ENCODE peak calls at places on chromosomes 5 and 9, in ten cellular contexts. One of them, this sample, is unnamed.

GRCh38 chr5:131999471-131999931 is 12.0 kb downstream of the ACSL6 start:
- DNase-seq in CD8-positive, alpha-beta T cell: no peak
- DNase-seq in hepatocyte: no peak
- DNase-seq in brain microvascular endothelial cell: no peak
- DNase-seq in RWPE1: no peak
- DNase-seq in tibial artery: no peak
- DNase-seq in HCT116: no peak
- DNase-seq in tibial nerve: no peak
- DNase-seq in pancreas: peak
- DNase-seq in Peyer's patch: no peak
- DNase-seq in this sample: peak

GRCh38 chr5:38420246-38420645 is 136.2 kb downstream of the LIFR start:
- DNase-seq in tibial nerve: no peak
- DNase-seq in CD8-positive, alpha-beta T cell: no peak
- DNase-seq in hepatocyte: no peak
- DNase-seq in RWPE1: no peak
- DNase-seq in tibial artery: no peak
- DNase-seq in brain microvascular endothelial cell: no peak
- DNase-seq in pancreas: no peak
- DNase-seq in Peyer's patch: no peak
- DNase-seq in HCT116: no peak
- DNase-seq in this sample: no peak

GRCh38 chr5:55021465-55021864 is 2.6 kb upstream of the GZMK start:
- DNase-seq in brain microvascular endothelial cell: no peak
- DNase-seq in Peyer's patch: no peak
- DNase-seq in RWPE1: no peak
- DNase-seq in tibial artery: no peak
- DNase-seq in hepatocyte: no peak
- DNase-seq in pancreas: no peak
- DNase-seq in CD8-positive, alpha-beta T cell: no peak
- DNase-seq in HCT116: no peak
- DNase-seq in tibial nerve: no peak
- DNase-seq in this sample: no peak

GRCh38 chr5:151740336-151740942 is 18.0 kb downstream of the ATOX1 start:
- DNase-seq in HCT116: no peak
- DNase-seq in tibial artery: peak
- DNase-seq in Peyer's patch: no peak
- DNase-seq in RWPE1: peak
- DNase-seq in pancreas: no peak
- DNase-seq in hepatocyte: peak
- DNase-seq in CD8-positive, alpha-beta T cell: peak
- DNase-seq in brain microvascular endothelial cell: peak
- DNase-seq in tibial nerve: peak
- DNase-seq in this sample: no peak

GRCh38 chr5:153400931-153401330 is 89.5 kb upstream of the GRIA1 start:
- DNase-seq in hepatocyte: no peak
- DNase-seq in Peyer's patch: no peak
- DNase-seq in CD8-positive, alpha-beta T cell: no peak
- DNase-seq in tibial artery: no peak
- DNase-seq in brain microvascular endothelial cell: no peak
- DNase-seq in RWPE1: peak
- DNase-seq in HCT116: no peak
- DNase-seq in tibial nerve: no peak
- DNase-seq in pancreas: no peak
- DNase-seq in this sample: no peak

GRCh38 chr5:150436141-150436680 is 13.3 kb downstream of the RPS14 start:
- DNase-seq in tibial nerve: peak
- DNase-seq in brain microvascular endothelial cell: peak
- DNase-seq in Peyer's patch: peak
- DNase-seq in tibial artery: peak
- DNase-seq in pancreas: peak
- DNase-seq in RWPE1: peak
- DNase-seq in HCT116: peak
- DNase-seq in hepatocyte: peak
- DNase-seq in CD8-positive, alpha-beta T cell: peak
- DNase-seq in this sample: peak

GRCh38 chr9:16236326-16236725 is 634.1 kb downstream of the BNC2 start:
- DNase-seq in tibial artery: no peak
- DNase-seq in Peyer's patch: no peak
- DNase-seq in pancreas: no peak
- DNase-seq in brain microvascular endothelial cell: peak
- DNase-seq in RWPE1: no peak
- DNase-seq in HCT116: no peak
- DNase-seq in tibial nerve: no peak
- DNase-seq in CD8-positive, alpha-beta T cell: no peak
- DNase-seq in hepatocyte: no peak
- DNase-seq in this sample: no peak

GRCh38 chr5:17118631-17119030 is 98.8 kb upstream of the BASP1 start:
- DNase-seq in pancreas: no peak
- DNase-seq in Peyer's patch: no peak
- DNase-seq in HCT116: peak
- DNase-seq in brain microvascular endothelial cell: peak
- DNase-seq in hepatocyte: peak
- DNase-seq in RWPE1: peak
- DNase-seq in tibial artery: peak
- DNase-seq in CD8-positive, alpha-beta T cell: no peak
- DNase-seq in tibial nerve: no peak
- DNase-seq in this sample: peak

GRCh38 chr9:92807757-92808725 is 43.4 kb upstream of the BICD2 start:
- DNase-seq in tibial nerve: no peak
- DNase-seq in pancreas: peak
- DNase-seq in Peyer's patch: peak
- DNase-seq in RWPE1: no peak
- DNase-seq in HCT116: no peak
- DNase-seq in hepatocyte: no peak
- DNase-seq in brain microvascular endothelial cell: no peak
- DNase-seq in CD8-positive, alpha-beta T cell: peak
- DNase-seq in tibial artery: no peak
- DNase-seq in this sample: peak

GRCh38 chr5:66653380-66653779 is 57.2 kb downstream of the MAST4 start:
- DNase-seq in tibial artery: no peak
- DNase-seq in tibial nerve: no peak
- DNase-seq in Peyer's patch: no peak
- DNase-seq in CD8-positive, alpha-beta T cell: no peak
- DNase-seq in HCT116: no peak
- DNase-seq in brain microvascular endothelial cell: peak
- DNase-seq in hepatocyte: peak
- DNase-seq in pancreas: no peak
- DNase-seq in RWPE1: peak
- DNase-seq in this sample: no peak

GRCh38 chr9:36207016-36207415 is 16.3 kb downstream of the CLTA start:
- DNase-seq in HCT116: no peak
- DNase-seq in tibial artery: no peak
- DNase-seq in brain microvascular endothelial cell: peak
- DNase-seq in tibial nerve: no peak
- DNase-seq in hepatocyte: no peak
- DNase-seq in Peyer's patch: no peak
- DNase-seq in pancreas: no peak
- DNase-seq in RWPE1: no peak
- DNase-seq in CD8-positive, alpha-beta T cell: no peak
- DNase-seq in this sample: no peak

GRCh38 chr5:96198673-96199072 is 234.4 kb downstream of the PCSK1 start:
- DNase-seq in brain microvascular endothelial cell: no peak
- DNase-seq in hepatocyte: no peak
- DNase-seq in RWPE1: no peak
- DNase-seq in HCT116: no peak
- DNase-seq in CD8-positive, alpha-beta T cell: no peak
- DNase-seq in tibial artery: no peak
- DNase-seq in pancreas: no peak
- DNase-seq in tibial nerve: no peak
- DNase-seq in Peyer's patch: no peak
- DNase-seq in this sample: no peak

GRCh38 chr5:169299651-169300467 is 1.1 kb downstream of the SLIT3 start:
- DNase-seq in tibial nerve: no peak
- DNase-seq in pancreas: no peak
- DNase-seq in HCT116: no peak
- DNase-seq in brain microvascular endothelial cell: no peak
- DNase-seq in Peyer's patch: no peak
- DNase-seq in CD8-positive, alpha-beta T cell: no peak
- DNase-seq in RWPE1: no peak
- DNase-seq in hepatocyte: peak
- DNase-seq in tibial artery: no peak
- DNase-seq in this sample: no peak

DNA sequence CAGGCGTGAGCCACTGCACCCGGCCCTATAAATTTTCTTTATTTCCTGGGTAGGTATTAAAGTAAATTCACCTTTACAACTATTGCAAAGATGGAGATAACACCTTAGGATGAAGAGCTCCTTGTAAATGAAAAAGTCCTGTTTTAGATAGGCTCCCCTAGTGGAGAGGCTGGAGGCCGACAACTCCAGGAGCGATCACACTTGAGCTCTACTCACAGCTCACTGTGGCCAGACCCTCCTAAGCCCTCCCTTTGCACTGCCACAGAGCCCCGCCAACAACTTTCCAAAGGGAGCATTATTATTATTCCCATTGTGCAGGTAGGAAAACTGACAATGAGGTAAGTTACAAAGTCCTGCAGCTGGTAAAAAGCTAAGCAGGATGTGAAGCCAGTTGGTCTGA is 139.1 kb upstream of the ERCC6L2 start:
- DNase-seq in RWPE1: peak
- DNase-seq in tibial nerve: no peak
- DNase-seq in CD8-positive, alpha-beta T cell: no peak
- DNase-seq in brain microvascular endothelial cell: no peak
- DNase-seq in Peyer's patch: no peak
- DNase-seq in HCT116: no peak
- DNase-seq in hepatocyte: no peak
- DNase-seq in pancreas: no peak
- DNase-seq in tibial artery: no peak
- DNase-seq in this sample: no peak
- TF ChIP-seq CTCF in RWPE1: peak
- TF ChIP-seq CTCF in tibial nerve: peak
- TF ChIP-seq CTCF in CD8-positive, alpha-beta T cell: no peak
- TF ChIP-seq CTCF in brain microvascular endothelial cell: peak
- TF ChIP-seq CTCF in Peyer's patch: no peak
- TF ChIP-seq CTCF in HCT116: peak
- TF ChIP-seq CTCF in hepatocyte: peak
- TF ChIP-seq CTCF in pancreas: peak
- TF ChIP-seq CTCF in tibial artery: no peak
- TF ChIP-seq CTCF in this sample: peak

GRCh38 chr9:131545786-131546335 is 538 bp downstream of the PRRT1B start:
- DNase-seq in CD8-positive, alpha-beta T cell: no peak
- DNase-seq in HCT116: no peak
- DNase-seq in tibial nerve: no peak
- DNase-seq in hepatocyte: no peak
- DNase-seq in pancreas: no peak
- DNase-seq in RWPE1: no peak
- DNase-seq in Peyer's patch: no peak
- DNase-seq in brain microvascular endothelial cell: no peak
- DNase-seq in tibial artery: no peak
- DNase-seq in this sample: no peak
- H3K27ac ChIP-seq in CD8-positive, alpha-beta T cell: no peak
- H3K27ac ChIP-seq in HCT116: no peak
- H3K27ac ChIP-seq in tibial nerve: no peak
- H3K27ac ChIP-seq in hepatocyte: no peak
- H3K27ac ChIP-seq in pancreas: no peak
- H3K27ac ChIP-seq in RWPE1: no peak
- H3K27ac ChIP-seq in Peyer's patch: no peak
- H3K27ac ChIP-seq in brain microvascular endothelial cell: no peak
- H3K27ac ChIP-seq in tibial artery: no peak
- H3K27ac ChIP-seq in this sample: no peak

GRCh38 chr9:9917400-9917799 is 695.4 kb downstream of the PTPRD start:
- DNase-seq in Peyer's patch: no peak
- DNase-seq in RWPE1: no peak
- DNase-seq in hepatocyte: no peak
- DNase-seq in brain microvascular endothelial cell: no peak
- DNase-seq in HCT116: no peak
- DNase-seq in CD8-positive, alpha-beta T cell: no peak
- DNase-seq in tibial artery: no peak
- DNase-seq in tibial nerve: no peak
- DNase-seq in pancreas: no peak
- DNase-seq in this sample: no peak

GRCh38 chr9:9914174-9914573 is 698.6 kb downstream of the PTPRD start:
- DNase-seq in tibial nerve: no peak
- DNase-seq in hepatocyte: no peak
- DNase-seq in HCT116: no peak
- DNase-seq in CD8-positive, alpha-beta T cell: no peak
- DNase-seq in tibial artery: no peak
- DNase-seq in brain microvascular endothelial cell: no peak
- DNase-seq in Peyer's patch: no peak
- DNase-seq in pancreas: no peak
- DNase-seq in RWPE1: no peak
- DNase-seq in this sample: no peak

GRCh38 chr9:9913276-9913832 is 699.4 kb downstream of the PTPRD start:
- DNase-seq in tibial nerve: no peak
- DNase-seq in pancreas: no peak
- DNase-seq in brain microvascular endothelial cell: no peak
- DNase-seq in hepatocyte: peak
- DNase-seq in CD8-positive, alpha-beta T cell: no peak
- DNase-seq in Peyer's patch: no peak
- DNase-seq in tibial artery: no peak
- DNase-seq in HCT116: no peak
- DNase-seq in RWPE1: no peak
- DNase-seq in this sample: no peak

DNA sequence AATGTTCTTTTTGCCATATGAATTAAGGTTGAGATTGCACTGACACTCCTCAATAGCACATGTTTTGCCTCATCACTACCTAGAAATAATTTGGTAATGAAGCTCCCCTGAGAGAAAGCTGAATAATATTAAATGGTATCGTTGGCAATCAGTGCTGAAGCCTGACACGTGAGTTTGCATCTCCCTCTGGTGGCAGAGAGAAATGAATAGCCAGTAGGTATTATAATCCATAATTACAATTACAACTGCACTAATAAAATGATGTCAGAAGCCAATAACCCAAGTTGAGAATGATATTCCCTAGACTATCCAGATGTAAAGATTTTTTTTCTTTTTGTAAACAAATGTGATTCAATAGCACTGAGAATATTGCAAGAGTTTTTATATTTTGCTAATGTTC is 700.3 kb downstream of the PTPRD start:
- DNase-seq in brain microvascular endothelial cell: peak
- DNase-seq in hepatocyte: no peak
- DNase-seq in CD8-positive, alpha-beta T cell: no peak
- DNase-seq in tibial artery: no peak
- DNase-seq in pancreas: no peak
- DNase-seq in tibial nerve: no peak
- DNase-seq in HCT116: no peak
- DNase-seq in Peyer's patch: no peak
- DNase-seq in RWPE1: peak
- DNase-seq in this sample: no peak
- TF ChIP-seq CTCF in brain microvascular endothelial cell: peak
- TF ChIP-seq CTCF in hepatocyte: peak
- TF ChIP-seq CTCF in CD8-positive, alpha-beta T cell: no peak
- TF ChIP-seq CTCF in tibial artery: no peak
- TF ChIP-seq CTCF in pancreas: peak
- TF ChIP-seq CTCF in tibial nerve: no peak
- TF ChIP-seq CTCF in HCT116: no peak
- TF ChIP-seq CTCF in Peyer's patch: no peak
- TF ChIP-seq CTCF in RWPE1: peak
- TF ChIP-seq CTCF in this sample: peak

GRCh38 chr9:12880406-12881016 is 105.7 kb downstream of the LURAP1L start:
- DNase-seq in Peyer's patch: no peak
- DNase-seq in HCT116: no peak
- DNase-seq in RWPE1: no peak
- DNase-seq in tibial artery: no peak
- DNase-seq in CD8-positive, alpha-beta T cell: no peak
- DNase-seq in tibial nerve: no peak
- DNase-seq in brain microvascular endothelial cell: no peak
- DNase-seq in hepatocyte: no peak
- DNase-seq in pancreas: no peak
- DNase-seq in this sample: no peak
- H3K27ac ChIP-seq in Peyer's patch: no peak
- H3K27ac ChIP-seq in HCT116: no peak
- H3K27ac ChIP-seq in RWPE1: no peak
- H3K27ac ChIP-seq in tibial artery: peak
- H3K27ac ChIP-seq in CD8-positive, alpha-beta T cell: no peak
- H3K27ac ChIP-seq in tibial nerve: peak
- H3K27ac ChIP-seq in brain microvascular endothelial cell: no peak
- H3K27ac ChIP-seq in hepatocyte: peak
- H3K27ac ChIP-seq in pancreas: no peak
- H3K27ac ChIP-seq in this sample: no peak